ENCODE peak calls at places on chromosome 22, in five cellular contexts. H is GM23248, U is hepatocyte, E is neural progenitor cell, B is HCT116. P is an unnamed sample. For H3K9me3, the result is how much of the 10 kb centered on the place peaks cover.

GRCh38 chr22:28574159-28574788 is 105.4 kb downstream of the TTC28 start:
- DNase-seq in E (no peak), B (no peak), U (no peak), H (no peak), P (no peak)

GRCh38 chr22:17100621-17101020 is 15.8 kb downstream of the IL17RA start:
- DNase-seq in U (no peak), E (no peak), B (no peak), H (no peak), P (no peak)

GRCh38 chr22:35555351-35555915 is 14.8 kb downstream of the RASD2 start:
- DNase-seq in E (no peak), H (peak), B (no peak), U (no peak), P (no peak)

GRCh38 chr22:45226681-45227186 is 14.0 kb downstream of the KIAA0930 start:
- DNase-seq in B (no peak), U (no peak), E (no peak), H (peak), P (no peak)

GRCh38 chr22:35334010-35334409 is 34.3 kb downstream of the TOM1 start:
- DNase-seq in E (no peak), B (no peak), H (no peak), U (no peak), P (no peak)

GRCh38 chr22:37432708-37433054 is 5.4 kb upstream of the ELFN2 start:
- DNase-seq in E (no peak), U (no peak), B (no peak), H (no peak), P (no peak)

GRCh38 chr22:44825310-44826150 is 73.2 kb downstream of the ARHGAP8 start:
- DNase-seq in E (no peak), H (no peak), B (no peak), U (no peak), P (no peak)

GRCh38 chr22:29359469-29359868 is 28.9 kb downstream of the AP1B1 start:
- DNase-seq in H (peak), B (peak), E (peak), U (peak), P (no peak)

GRCh38 chr22:27327981-27328721 is 473.4 kb downstream of the MN1 start:
- DNase-seq in B (no peak), E (no peak), U (no peak), H (no peak), P (no peak)

GRCh38 chr22:47083379-47083986 is 321.0 kb downstream of the TBC1D22A start:
- DNase-seq in B (no peak), H (no peak), E (no peak), U (no peak), P (no peak)

GRCh38 chr22:47082505-47082904 is 320.1 kb downstream of the TBC1D22A start:
- DNase-seq in B (no peak), U (no peak), H (no peak), E (no peak), P (no peak)

GRCh38 chr22:47086596-47087248 is 324.3 kb downstream of the TBC1D22A start:
- DNase-seq in H (no peak), U (no peak), B (no peak), E (no peak), P (no peak)

GRCh38 chr22:47080100-47080499 is 317.6 kb downstream of the TBC1D22A start:
- DNase-seq in E (no peak), U (no peak), H (no peak), B (no peak), P (no peak)

GRCh38 chr22:47084226-47084625 is 321.8 kb downstream of the TBC1D22A start:
- DNase-seq in B (no peak), H (no peak), E (no peak), U (no peak), P (no peak)
- H3K9me3 ChIP-seq in B (under half), H (under half), E (under half), U (under half), P (under half)

GRCh38 chr22:48976556-48977535 is 850.8 kb downstream of the BRD1 start:
- DNase-seq in H (no peak), U (no peak), E (no peak), B (no peak), P (no peak)
- H3K9me3 ChIP-seq in H (under half), U (under half), E (under half), B (under half), P (under half)

DNA sequence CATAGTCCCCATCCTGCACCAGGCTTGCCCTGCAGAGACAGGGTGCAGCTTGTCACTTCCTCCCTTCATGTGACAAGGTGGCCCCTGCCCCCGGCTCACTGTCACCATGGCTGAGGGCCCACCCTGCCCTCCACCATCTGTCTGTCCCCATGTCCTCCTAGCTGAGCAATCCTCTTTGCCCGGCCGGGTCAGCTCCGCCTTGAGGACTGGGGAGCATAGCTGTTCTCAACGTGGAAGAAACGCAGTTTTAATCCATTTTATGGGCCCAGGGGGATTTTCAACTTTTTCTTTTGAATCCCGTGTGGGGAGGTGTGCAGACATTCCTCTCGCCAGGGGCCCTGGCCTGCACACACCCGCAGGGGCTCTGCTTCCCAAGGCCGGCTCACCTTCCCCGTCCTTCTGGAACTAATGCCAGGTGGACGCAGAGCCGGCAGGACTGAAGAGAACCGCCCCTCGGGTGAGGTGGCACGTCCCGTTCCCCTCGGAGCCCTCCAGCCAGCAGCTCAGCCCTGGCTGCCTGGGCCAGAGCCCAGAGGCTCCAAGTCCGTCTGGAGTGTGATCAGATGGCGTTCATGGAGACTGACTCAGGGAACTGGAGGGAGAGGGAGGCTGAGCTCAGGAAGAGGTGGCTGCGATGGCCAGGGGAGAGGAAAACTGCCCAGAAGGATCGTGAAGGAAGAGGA is 1108.7 kb downstream of the BRD1 start:
- DNase-seq in E (no peak), U (no peak), H (peak), B (no peak), P (no peak)
- H3K9me3 ChIP-seq in E (under half), U (under half), H (under half), B (under half), P (under half)

GRCh38 chr22:49528420-49528720 is 299.3 kb downstream of the BRD1 start:
- DNase-seq in H (no peak), U (no peak), B (no peak), E (no peak), P (no peak)
- H3K9me3 ChIP-seq in H (under half), U (under half), B (under half), E (under half), P (under half)

GRCh38 chr22:47552541-47553205 is 790.2 kb downstream of the TBC1D22A start:
- DNase-seq in E (no peak), U (no peak), H (no peak), B (no peak), P (no peak)
- H3K9me3 ChIP-seq in E (under half), U (under half), H (under half), B (under half), P (under half)

GRCh38 chr22:47572443-47572842 is 810.0 kb downstream of the TBC1D22A start:
- DNase-seq in H (no peak), E (no peak), B (no peak), U (no peak), P (no peak)
- H3K9me3 ChIP-seq in H (under half), E (under half), B (under half), U (under half), P (under half)

DNA sequence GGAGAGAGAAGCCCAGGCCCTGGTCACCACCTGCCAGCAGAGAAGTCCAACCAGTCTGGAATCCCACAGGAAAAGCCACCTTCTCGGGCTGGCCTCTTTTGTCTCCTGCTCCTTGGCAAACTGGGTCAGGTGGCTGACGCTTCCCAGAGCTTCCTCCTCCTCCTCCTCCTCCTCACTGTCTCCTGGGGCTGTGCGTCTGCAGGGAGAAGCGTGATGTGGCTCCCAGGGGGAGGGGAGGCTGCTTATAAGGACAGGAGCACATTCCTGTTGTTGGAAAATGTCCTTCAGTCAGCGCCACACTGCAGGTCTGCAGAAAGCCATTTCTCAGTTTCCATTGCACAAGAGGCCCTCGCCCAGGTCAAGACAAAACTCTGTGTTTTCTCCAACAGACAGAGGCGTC is 1316.5 kb downstream of the BRD1 start:
- DNase-seq in H (no peak), U (no peak), E (no peak), B (no peak), P (no peak)
- H3K9me3 ChIP-seq in H (under half), U (under half), E (under half), B (under half), P (under half)

DNA sequence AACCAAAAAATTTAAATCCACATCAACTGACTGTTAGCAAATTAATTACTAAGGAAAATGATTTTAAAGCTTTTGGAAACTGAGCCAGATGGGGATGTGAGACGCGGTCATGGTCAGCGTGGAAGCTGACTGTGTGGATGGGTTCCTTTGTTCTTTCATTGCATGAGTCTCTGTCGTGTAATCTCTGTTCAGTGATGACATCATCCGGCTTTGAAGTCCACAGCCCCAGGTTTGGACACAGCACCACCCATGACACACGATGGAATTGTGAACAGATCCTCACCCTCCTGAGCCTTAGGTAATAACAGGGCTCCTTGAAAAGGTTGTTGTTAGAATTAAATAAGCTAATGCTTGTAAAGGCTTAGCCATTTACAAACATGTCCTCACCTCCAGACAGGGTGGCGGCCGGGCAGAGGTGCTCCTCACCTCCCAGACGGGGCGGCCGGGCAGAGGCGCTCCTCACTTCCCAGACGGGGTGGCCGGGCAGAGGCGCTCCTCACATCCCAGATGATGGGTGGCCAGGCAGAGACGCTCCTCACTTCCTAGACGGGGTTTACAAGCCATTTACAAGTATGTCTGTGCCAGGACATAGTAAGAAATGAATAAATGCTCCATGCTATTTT is 677.3 kb downstream of the TBC1D22A start:
- DNase-seq in E (no peak), U (no peak), H (no peak), B (no peak), P (no peak)
- H3K9me3 ChIP-seq in E (under half), U (under half), H (under half), B (under half), P (under half)

GRCh38 chr22:47046411-47047065 is 284.1 kb downstream of the TBC1D22A start:
- DNase-seq in E (no peak), B (no peak), H (no peak), U (no peak), P (no peak)
- H3K9me3 ChIP-seq in E (under half), B (under half), H (under half), U (under half), P (under half)

P was measured in T-helper 17 cell.